ENCODE peak calls at places on chromosomes 16 and 17, in nine cellular contexts. One of them, this sample, is unnamed.

GRCh38 chr17:50604470-50604869 is 30.2 kb upstream of the ABCC3 start:
- DNase-seq in tibial nerve: no peak
- DNase-seq in left lung: no peak
- DNase-seq in prostate gland: peak; percentile 16
- DNase-seq in AG04450: no peak
- DNase-seq in uterus: peak; percentile 65
- DNase-seq in IMR-90: peak; percentile 28
- DNase-seq in endothelial cell of umbilical vein: peak; percentile 88
- DNase-seq in testis: peak; percentile 74
- DNase-seq in this sample: no peak

GRCh38 chr17:68512967-68513474 is 791 bp downstream of the PRKAR1A start:
- DNase-seq in endothelial cell of umbilical vein: peak; percentile 60
- DNase-seq in uterus: no peak
- DNase-seq in AG04450: no peak
- DNase-seq in IMR-90: peak; percentile 43
- DNase-seq in testis: peak; percentile 53
- DNase-seq in tibial nerve: no peak
- DNase-seq in prostate gland: no peak
- DNase-seq in left lung: no peak
- DNase-seq in this sample: no peak

GRCh38 chr17:74639704-74640142 is 16.2 kb upstream of the CD300E start:
- DNase-seq in tibial nerve: no peak
- DNase-seq in prostate gland: no peak
- DNase-seq in testis: no peak
- DNase-seq in left lung: no peak
- DNase-seq in endothelial cell of umbilical vein: no peak
- DNase-seq in AG04450: no peak
- DNase-seq in IMR-90: no peak
- DNase-seq in uterus: no peak
- DNase-seq in this sample: no peak

GRCh38 chr17:78125138-78125913 is 3.2 kb downstream of the TMC6 start:
- DNase-seq in prostate gland: no peak
- DNase-seq in AG04450: no peak
- DNase-seq in IMR-90: no peak
- DNase-seq in left lung: peak; percentile 78
- DNase-seq in tibial nerve: no peak
- DNase-seq in uterus: no peak
- DNase-seq in endothelial cell of umbilical vein: no peak
- DNase-seq in testis: no peak
- DNase-seq in this sample: no peak

GRCh38 chr16:46746821-46747776 is 1.0 kb downstream of the MYLK3 start:
- DNase-seq in uterus: no peak
- DNase-seq in testis: no peak
- DNase-seq in endothelial cell of umbilical vein: no peak
- DNase-seq in tibial nerve: no peak
- DNase-seq in AG04450: no peak
- DNase-seq in prostate gland: no peak
- DNase-seq in IMR-90: no peak
- DNase-seq in left lung: no peak
- DNase-seq in this sample: no peak

GRCh38 chr17:82296511-82297279 is 20.7 kb downstream of the CD7 start:
- DNase-seq in AG04450: no peak
- DNase-seq in prostate gland: no peak
- DNase-seq in endothelial cell of umbilical vein: no peak
- DNase-seq in testis: no peak
- DNase-seq in uterus: peak; percentile 55
- DNase-seq in left lung: peak; percentile 54
- DNase-seq in IMR-90: no peak
- DNase-seq in tibial nerve: no peak
- DNase-seq in this sample: no peak

GRCh38 chr17:47872019-47872650 is 21.2 kb upstream of the SP6 start:
- DNase-seq in uterus: no peak
- DNase-seq in IMR-90: no peak
- DNase-seq in AG04450: no peak
- DNase-seq in tibial nerve: no peak
- DNase-seq in testis: no peak
- DNase-seq in left lung: no peak
- DNase-seq in prostate gland: no peak
- DNase-seq in endothelial cell of umbilical vein: no peak
- DNase-seq in this sample: no peak

GRCh38 chr17:46811978-46812583 is 6.4 kb downstream of the WNT3 start:
- DNase-seq in left lung: no peak
- DNase-seq in endothelial cell of umbilical vein: no peak
- DNase-seq in testis: no peak
- DNase-seq in tibial nerve: no peak
- DNase-seq in uterus: peak; percentile 23
- DNase-seq in IMR-90: peak; percentile 55
- DNase-seq in AG04450: peak; percentile 3
- DNase-seq in prostate gland: no peak
- DNase-seq in this sample: no peak

GRCh38 chr17:55336426-55336825 is 71.7 kb downstream of the HLF start:
- DNase-seq in AG04450: no peak
- DNase-seq in left lung: no peak
- DNase-seq in prostate gland: no peak
- DNase-seq in endothelial cell of umbilical vein: no peak
- DNase-seq in uterus: no peak
- DNase-seq in testis: no peak
- DNase-seq in tibial nerve: no peak
- DNase-seq in IMR-90: no peak
- DNase-seq in this sample: no peak

GRCh38 chr16:72666267-72666666 is 381.7 kb downstream of the ZFHX3 start:
- DNase-seq in IMR-90: peak; percentile 12
- DNase-seq in left lung: no peak
- DNase-seq in testis: no peak
- DNase-seq in prostate gland: no peak
- DNase-seq in AG04450: no peak
- DNase-seq in uterus: no peak
- DNase-seq in endothelial cell of umbilical vein: no peak
- DNase-seq in tibial nerve: no peak
- DNase-seq in this sample: no peak

GRCh38 chr16:75420987-75421819 is 12.1 kb downstream of the CFDP1 start:
- DNase-seq in AG04450: no peak
- DNase-seq in left lung: peak; percentile 88
- DNase-seq in uterus: peak; percentile 77
- DNase-seq in prostate gland: peak; percentile 35
- DNase-seq in testis: peak; percentile 81
- DNase-seq in IMR-90: peak; percentile 45
- DNase-seq in endothelial cell of umbilical vein: no peak
- DNase-seq in tibial nerve: peak; percentile 35
- DNase-seq in this sample: no peak

GRCh38 chr17:16025202-16025601 is 25.6 kb downstream of the TTC19 start:
- DNase-seq in tibial nerve: no peak
- DNase-seq in endothelial cell of umbilical vein: no peak
- DNase-seq in AG04450: no peak
- DNase-seq in prostate gland: no peak
- DNase-seq in testis: no peak
- DNase-seq in uterus: no peak
- DNase-seq in IMR-90: no peak
- DNase-seq in left lung: no peak
- DNase-seq in this sample: no peak

GRCh38 chr16:5605404-5605803 is 507.8 kb upstream of the EEF2KMT start:
- DNase-seq in prostate gland: no peak
- DNase-seq in uterus: no peak
- DNase-seq in tibial nerve: no peak
- DNase-seq in AG04450: no peak
- DNase-seq in IMR-90: no peak
- DNase-seq in testis: no peak
- DNase-seq in endothelial cell of umbilical vein: no peak
- DNase-seq in left lung: no peak
- DNase-seq in this sample: no peak

GRCh38 chr17:37458805-37459204 is 30.9 kb upstream of the DUSP14 start:
- DNase-seq in AG04450: peak; percentile 23
- DNase-seq in left lung: no peak
- DNase-seq in IMR-90: peak; percentile 84
- DNase-seq in tibial nerve: no peak
- DNase-seq in uterus: no peak
- DNase-seq in testis: no peak
- DNase-seq in endothelial cell of umbilical vein: no peak
- DNase-seq in prostate gland: no peak
- DNase-seq in this sample: no peak

GRCh38 chr16:57711-58110 is 4.1 kb downstream of the SNRNP25 start:
- DNase-seq in uterus: no peak
- DNase-seq in IMR-90: peak; percentile 56
- DNase-seq in prostate gland: no peak
- DNase-seq in testis: no peak
- DNase-seq in AG04450: no peak
- DNase-seq in tibial nerve: no peak
- DNase-seq in left lung: peak; percentile 31
- DNase-seq in endothelial cell of umbilical vein: no peak
- DNase-seq in this sample: no peak

GRCh38 chr16:10629592-10629963 is 49.2 kb upstream of the EMP2 start:
- DNase-seq in prostate gland: no peak
- DNase-seq in endothelial cell of umbilical vein: no peak
- DNase-seq in uterus: no peak
- DNase-seq in IMR-90: no peak
- DNase-seq in tibial nerve: no peak
- DNase-seq in AG04450: no peak
- DNase-seq in left lung: no peak
- DNase-seq in testis: no peak
- DNase-seq in this sample: no peak

GRCh38 chr16:84864266-84864955 is 44.6 kb downstream of the CRISPLD2 start:
- DNase-seq in prostate gland: no peak
- DNase-seq in left lung: no peak
- DNase-seq in endothelial cell of umbilical vein: no peak
- DNase-seq in uterus: no peak
- DNase-seq in AG04450: no peak
- DNase-seq in tibial nerve: no peak
- DNase-seq in testis: peak; percentile 34
- DNase-seq in IMR-90: no peak
- DNase-seq in this sample: no peak

DNA sequence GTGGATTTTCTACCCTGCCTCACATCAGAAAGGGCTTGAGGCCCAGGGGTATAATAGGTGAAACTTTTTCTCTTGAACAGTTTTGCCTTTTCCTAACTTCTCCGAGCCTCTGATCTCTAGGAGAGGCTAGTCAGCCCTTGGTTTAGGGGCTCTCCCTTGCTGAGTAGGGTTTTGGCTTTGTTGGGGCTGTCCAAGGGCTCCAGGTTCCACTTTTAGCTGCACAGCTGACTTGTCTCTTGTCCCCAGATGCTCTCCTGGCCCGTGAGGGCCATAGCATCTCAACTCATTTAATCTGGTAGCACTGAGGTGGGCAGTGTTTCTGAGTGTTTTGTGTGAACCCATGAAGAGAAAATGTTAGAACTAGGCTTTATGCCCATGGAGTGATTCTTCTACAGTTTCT is 103.9 kb downstream of the MSI2 start:
- DNase-seq in IMR-90: no peak
- DNase-seq in uterus: no peak
- DNase-seq in AG04450: no peak
- DNase-seq in testis: no peak
- DNase-seq in tibial nerve: no peak
- DNase-seq in prostate gland: no peak
- DNase-seq in endothelial cell of umbilical vein: no peak
- DNase-seq in left lung: no peak
- DNase-seq in this sample: no peak
- H3K27ac ChIP-seq in IMR-90: no peak overlapping the region
- H3K27ac ChIP-seq in uterus: no peak overlapping the region
- H3K27ac ChIP-seq in AG04450: no peak overlapping the region
- H3K27ac ChIP-seq in testis: no peak overlapping the region
- H3K27ac ChIP-seq in tibial nerve: no peak overlapping the region
- H3K27ac ChIP-seq in prostate gland: peak overlapping the region; percentile 44
- H3K27ac ChIP-seq in endothelial cell of umbilical vein: no peak overlapping the region
- H3K27ac ChIP-seq in left lung: no peak overlapping the region
- H3K27ac ChIP-seq in this sample: no peak overlapping the region

DNA sequence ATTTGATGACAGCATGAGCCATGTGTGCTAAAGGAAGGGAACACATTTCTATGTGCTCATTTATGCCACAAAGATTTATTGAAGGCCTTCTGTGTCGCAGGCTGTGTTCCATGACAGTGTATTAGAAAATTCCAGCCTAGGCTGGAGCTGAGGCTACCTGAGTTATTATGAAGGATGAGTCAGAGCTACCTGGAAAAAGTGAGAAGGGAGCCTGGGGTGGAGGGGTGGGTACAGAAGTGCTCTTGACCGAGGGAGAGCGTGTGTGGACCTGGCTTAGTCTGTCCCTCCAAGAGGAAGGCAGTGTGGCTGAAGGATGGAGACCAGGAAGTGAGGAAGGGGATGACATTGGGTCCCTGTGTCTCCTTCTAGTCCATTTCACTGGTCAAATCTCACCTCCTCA is 98.3 kb downstream of the N4BP1 start:
- DNase-seq in IMR-90: no peak
- DNase-seq in endothelial cell of umbilical vein: no peak
- DNase-seq in AG04450: no peak
- DNase-seq in testis: no peak
- DNase-seq in prostate gland: no peak
- DNase-seq in tibial nerve: no peak
- DNase-seq in left lung: no peak
- DNase-seq in uterus: no peak
- DNase-seq in this sample: peak; percentile 78
- H3K27ac ChIP-seq in IMR-90: no peak overlapping the region
- H3K27ac ChIP-seq in endothelial cell of umbilical vein: no peak overlapping the region
- H3K27ac ChIP-seq in AG04450: no peak overlapping the region
- H3K27ac ChIP-seq in testis: no peak overlapping the region
- H3K27ac ChIP-seq in prostate gland: no peak overlapping the region
- H3K27ac ChIP-seq in tibial nerve: no peak overlapping the region
- H3K27ac ChIP-seq in left lung: no peak overlapping the region
- H3K27ac ChIP-seq in uterus: no peak overlapping the region
- H3K27ac ChIP-seq in this sample: peak overlapping the region; percentile 87

GRCh38 chr16:58152246-58152868 is 23.2 kb upstream of the CFAP20 start:
- DNase-seq in left lung: no peak
- DNase-seq in prostate gland: no peak
- DNase-seq in endothelial cell of umbilical vein: no peak
- DNase-seq in tibial nerve: no peak
- DNase-seq in uterus: no peak
- DNase-seq in AG04450: no peak
- DNase-seq in IMR-90: no peak
- DNase-seq in testis: no peak
- DNase-seq in this sample: no peak

GRCh38 chr16:58148526-58148925 is 19.3 kb upstream of the CFAP20 start:
- DNase-seq in AG04450: no peak
- DNase-seq in uterus: no peak
- DNase-seq in IMR-90: no peak
- DNase-seq in left lung: no peak
- DNase-seq in endothelial cell of umbilical vein: no peak
- DNase-seq in tibial nerve: no peak
- DNase-seq in prostate gland: no peak
- DNase-seq in testis: no peak
- DNase-seq in this sample: no peak

GRCh38 chr16:58148099-58148498 is 18.9 kb upstream of the CFAP20 start:
- DNase-seq in IMR-90: no peak
- DNase-seq in tibial nerve: no peak
- DNase-seq in endothelial cell of umbilical vein: no peak
- DNase-seq in uterus: no peak
- DNase-seq in prostate gland: no peak
- DNase-seq in AG04450: no peak
- DNase-seq in left lung: no peak
- DNase-seq in testis: no peak
- DNase-seq in this sample: no peak
- H3K27ac ChIP-seq in IMR-90: no peak overlapping the region
- H3K27ac ChIP-seq in tibial nerve: no peak overlapping the region
- H3K27ac ChIP-seq in endothelial cell of umbilical vein: no peak overlapping the region
- H3K27ac ChIP-seq in uterus: no peak overlapping the region
- H3K27ac ChIP-seq in prostate gland: no peak overlapping the region
- H3K27ac ChIP-seq in AG04450: no peak overlapping the region
- H3K27ac ChIP-seq in left lung: no peak overlapping the region
- H3K27ac ChIP-seq in testis: no peak overlapping the region
- H3K27ac ChIP-seq in this sample: no peak overlapping the region

DNA sequence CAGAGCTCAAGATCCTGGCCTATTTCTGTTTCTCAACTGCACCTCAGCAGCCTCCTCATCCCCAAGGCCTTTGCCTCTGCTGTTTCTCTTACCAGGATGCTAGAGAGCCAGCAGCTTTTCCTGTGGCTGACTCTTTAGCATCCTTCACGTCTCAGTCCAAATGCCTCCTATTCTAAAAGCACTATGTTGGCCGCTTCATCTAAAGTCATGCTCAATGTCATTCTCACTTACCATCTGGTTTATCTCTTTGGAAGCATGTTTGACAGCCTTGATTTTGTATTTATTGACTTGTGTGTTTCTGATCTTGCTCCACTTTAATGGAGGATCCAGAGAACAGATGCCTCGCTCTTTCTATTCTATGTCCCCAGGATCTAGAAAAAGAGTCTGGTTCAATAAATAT is 351.8 kb upstream of the CDH11 start:
- DNase-seq in endothelial cell of umbilical vein: no peak
- DNase-seq in tibial nerve: no peak
- DNase-seq in testis: no peak
- DNase-seq in IMR-90: no peak
- DNase-seq in left lung: no peak
- DNase-seq in AG04450: no peak
- DNase-seq in uterus: no peak
- DNase-seq in prostate gland: no peak
- DNase-seq in this sample: no peak
- H3K27ac ChIP-seq in endothelial cell of umbilical vein: no peak overlapping the region
- H3K27ac ChIP-seq in tibial nerve: no peak overlapping the region
- H3K27ac ChIP-seq in testis: no peak overlapping the region
- H3K27ac ChIP-seq in IMR-90: no peak overlapping the region
- H3K27ac ChIP-seq in left lung: no peak overlapping the region
- H3K27ac ChIP-seq in AG04450: no peak overlapping the region
- H3K27ac ChIP-seq in uterus: no peak overlapping the region
- H3K27ac ChIP-seq in prostate gland: no peak overlapping the region
- H3K27ac ChIP-seq in this sample: no peak overlapping the region

This sample was measured in epithelial cell of prostate.